ENCODE peak calls at places on chromosomes 2 and 18, in four cellular contexts. Z, C, P and U are unnamed samples.

GRCh38 chr2:227154976-227155375 is 9.0 kb downstream of the COL4A4 start:
- DNase-seq in Z (peak; percentile 27), C (no peak), P (no peak), U (no peak)

GRCh38 chr2:79530443-79530842 is 17.6 kb downstream of the CTNNA2 start:
- DNase-seq in Z (peak; percentile 14), C (no peak), P (peak; percentile 59), U (peak; percentile 64)

GRCh38 chr2:222797308-222797707 is 63.5 kb upstream of the ACSL3 start:
- DNase-seq in Z (peak; percentile 29), C (no peak), P (peak; percentile 53), U (peak; percentile 81)

GRCh38 chr18:13616041-13616440 is 110.3 kb downstream of the FAM210A start:
- DNase-seq in Z (no peak), C (no peak), P (no peak), U (no peak)

GRCh38 chr2:207243601-207244000 is 77.9 kb upstream of the KLF7 start:
- DNase-seq in Z (no peak), C (no peak), P (no peak), U (no peak)

GRCh38 chr2:42430188-42430587 is 63.6 kb downstream of the KCNG3 start:
- DNase-seq in Z (no peak), C (no peak), P (no peak), U (no peak)

GRCh38 chr2:15243762-15244161 is 317.4 kb downstream of the NBAS start:
- DNase-seq in Z (peak; percentile 34), C (no peak), P (no peak), U (no peak)

GRCh38 chr18:26482567-26482966 is 65.8 kb downstream of the KCTD1 start:
- DNase-seq in Z (peak; percentile 70), C (no peak), P (no peak), U (no peak)

GRCh38 chr2:159290289-159290907 is 3.9 kb upstream of the WDSUB1 start:
- DNase-seq in Z (peak; percentile 52), C (no peak), P (peak; percentile 85), U (peak; percentile 48)

GRCh38 chr2:237874585-237875161 is 15.2 kb downstream of the RAMP1 start:
- DNase-seq in Z (no peak), C (no peak), P (peak; percentile 27), U (no peak)

GRCh38 chr2:20071397-20072383 is 20.3 kb upstream of the LAPTM4A start:
- DNase-seq in Z (no peak), C (no peak), P (no peak), U (peak; percentile 72)

GRCh38 chr2:23423873-23424680 is 39.1 kb downstream of the KLHL29 start:
- DNase-seq in Z (no peak), C (no peak), P (no peak), U (no peak)